ENCODE peak calls at places on chromosomes 16 and 17, in five cellular contexts. One of them, this sample, is unnamed.

GRCh38 chr16:86171329-86171728 is 272.4 kb downstream of the IRF8 start:
- DNase-seq in GM12878: no peak
- DNase-seq in K562: no peak
- DNase-seq in GM12891: no peak
- DNase-seq in HepG2: no peak
- DNase-seq in this sample: no peak

GRCh38 chr17:62981933-62982332 is 15.9 kb downstream of the TANC2 start:
- DNase-seq in GM12878: no peak
- DNase-seq in K562: no peak
- DNase-seq in GM12891: no peak
- DNase-seq in HepG2: no peak
- DNase-seq in this sample: no peak

GRCh38 chr17:81254955-81255717 is 16.0 kb downstream of the NDUFAF8 start:
- DNase-seq in GM12878: no peak
- DNase-seq in K562: peak
- DNase-seq in GM12891: no peak
- DNase-seq in HepG2: peak
- DNase-seq in this sample: no peak

GRCh38 chr17:81233811-81234505 is 4.9 kb downstream of the TEPSIN start:
- DNase-seq in GM12878: no peak
- DNase-seq in K562: no peak
- DNase-seq in GM12891: no peak
- DNase-seq in HepG2: no peak
- DNase-seq in this sample: no peak

GRCh38 chr16:56005958-56006357 is 130.8 kb upstream of the CES5A start:
- DNase-seq in GM12878: no peak
- DNase-seq in K562: no peak
- DNase-seq in GM12891: no peak
- DNase-seq in HepG2: no peak
- DNase-seq in this sample: no peak

GRCh38 chr16:50771366-50771765 is 29.5 kb downstream of the CYLD start:
- DNase-seq in GM12878: no peak
- DNase-seq in K562: no peak
- DNase-seq in GM12891: no peak
- DNase-seq in HepG2: no peak
- DNase-seq in this sample: no peak

GRCh38 chr16:3950343-3951193 is 70.1 kb upstream of the CREBBP start:
- DNase-seq in GM12878: no peak
- DNase-seq in K562: peak
- DNase-seq in GM12891: no peak
- DNase-seq in HepG2: no peak
- DNase-seq in this sample: no peak

GRCh38 chr17:44095647-44096496 is 25.3 kb downstream of the G6PC3 start:
- DNase-seq in GM12878: no peak
- DNase-seq in K562: peak
- DNase-seq in GM12891: no peak
- DNase-seq in HepG2: peak
- DNase-seq in this sample: no peak

GRCh38 chr17:80660527-80661198 is 116.0 kb downstream of the RPTOR start:
- DNase-seq in GM12878: no peak
- DNase-seq in K562: peak
- DNase-seq in GM12891: no peak
- DNase-seq in HepG2: no peak
- DNase-seq in this sample: no peak

GRCh38 chr17:78645421-78646295 is 68.5 kb upstream of the DNAH17 start:
- DNase-seq in GM12878: peak
- DNase-seq in K562: peak
- DNase-seq in GM12891: peak
- DNase-seq in HepG2: no peak
- DNase-seq in this sample: peak

GRCh38 chr17:50129946-50130777 is at the start of gene SAMD14:
- DNase-seq in GM12878: no peak
- DNase-seq in K562: peak
- DNase-seq in GM12891: peak
- DNase-seq in HepG2: no peak
- DNase-seq in this sample: peak

GRCh38 chr16:9348912-9349311 is 257.5 kb downstream of the HAPSTR1 start:
- DNase-seq in GM12878: no peak
- DNase-seq in K562: no peak
- DNase-seq in GM12891: no peak
- DNase-seq in HepG2: no peak
- DNase-seq in this sample: no peak

GRCh38 chr16:66049865-66050264 is 316.6 kb upstream of the CDH5 start:
- DNase-seq in GM12878: no peak
- DNase-seq in K562: no peak
- DNase-seq in GM12891: no peak
- DNase-seq in HepG2: no peak
- DNase-seq in this sample: no peak

GRCh38 chr16:5738586-5738985 is 641.0 kb upstream of the EEF2KMT start:
- DNase-seq in GM12878: no peak
- DNase-seq in K562: no peak
- DNase-seq in GM12891: no peak
- DNase-seq in HepG2: peak
- DNase-seq in this sample: no peak

GRCh38 chr17:21166599-21167265 is 40.0 kb downstream of the DHRS7B start:
- DNase-seq in GM12878: no peak
- DNase-seq in K562: no peak
- DNase-seq in GM12891: no peak
- DNase-seq in HepG2: no peak
- DNase-seq in this sample: no peak

GRCh38 chr17:34006126-34006525 is 249.0 kb upstream of the CCL2 start:
- DNase-seq in GM12878: no peak
- DNase-seq in K562: no peak
- DNase-seq in GM12891: no peak
- DNase-seq in HepG2: no peak
- DNase-seq in this sample: no peak

GRCh38 chr17:81429353-81429774 is 34.1 kb downstream of the BAHCC1 start:
- DNase-seq in GM12878: no peak
- DNase-seq in K562: no peak
- DNase-seq in GM12891: no peak
- DNase-seq in HepG2: no peak
- DNase-seq in this sample: no peak

GRCh38 chr17:76000016-76000754 is 470 bp upstream of the CDK3 start:
- DNase-seq in GM12878: no peak
- DNase-seq in K562: peak
- DNase-seq in GM12891: peak
- DNase-seq in HepG2: peak
- DNase-seq in this sample: peak

GRCh38 chr16:1502092-1503004 is 9.2 kb downstream of the TELO2 start:
- DNase-seq in GM12878: no peak
- DNase-seq in K562: no peak
- DNase-seq in GM12891: no peak
- DNase-seq in HepG2: no peak
- DNase-seq in this sample: no peak

GRCh38 chr16:71954699-71955195 is 45.5 kb downstream of the PKD1L3 start:
- DNase-seq in GM12878: no peak
- DNase-seq in K562: no peak
- DNase-seq in GM12891: no peak
- DNase-seq in HepG2: no peak
- DNase-seq in this sample: no peak

GRCh38 chr16:58684001-58684353 is 593 bp downstream of the SLC38A7 start:
- DNase-seq in GM12878: no peak
- DNase-seq in K562: peak
- DNase-seq in GM12891: no peak
- DNase-seq in HepG2: no peak
- DNase-seq in this sample: no peak

GRCh38 chr16:86797700-86798099 is 219.4 kb downstream of the FOXL1 start:
- DNase-seq in GM12878: no peak
- DNase-seq in K562: no peak
- DNase-seq in GM12891: no peak
- DNase-seq in HepG2: no peak
- DNase-seq in this sample: no peak

GRCh38 chr16:49181812-49182211 is 99.8 kb downstream of the CBLN1 start:
- DNase-seq in GM12878: no peak
- DNase-seq in K562: no peak
- DNase-seq in GM12891: no peak
- DNase-seq in HepG2: no peak
- DNase-seq in this sample: no peak

GRCh38 chr17:17151962-17152361 is 54.2 kb downstream of the PLD6 start:
- DNase-seq in GM12878: no peak
- DNase-seq in K562: no peak
- DNase-seq in GM12891: no peak
- DNase-seq in HepG2: no peak
- DNase-seq in this sample: no peak
- TF ChIP-seq POLR2AphosphoS5 in GM12878: no peak
- TF ChIP-seq POLR2AphosphoS5 in K562: no peak
- TF ChIP-seq POLR2AphosphoS5 in GM12891: no peak
- TF ChIP-seq POLR2AphosphoS5 in HepG2: no peak
- TF ChIP-seq POLR2AphosphoS5 in this sample: no peak

GRCh38 chr17:59846391-59847165 is 46.2 kb downstream of the TUBD1 start:
- DNase-seq in GM12878: peak
- DNase-seq in K562: no peak
- DNase-seq in GM12891: peak
- DNase-seq in HepG2: peak
- DNase-seq in this sample: no peak
- TF ChIP-seq TAF1 in GM12878: no peak
- TF ChIP-seq TAF1 in K562: no peak
- TF ChIP-seq TAF1 in GM12891: no peak
- TF ChIP-seq TAF1 in HepG2: peak
- TF ChIP-seq TAF1 in this sample: no peak

GRCh38 chr17:38896373-38896954 is 26.6 kb downstream of the LASP1 start:
- DNase-seq in GM12878: no peak
- DNase-seq in K562: no peak
- DNase-seq in GM12891: no peak
- DNase-seq in HepG2: no peak
- DNase-seq in this sample: no peak

GRCh38 chr17:38898291-38898679 is 27.1 kb upstream of the LASP1NB start:
- DNase-seq in GM12878: no peak
- DNase-seq in K562: no peak
- DNase-seq in GM12891: no peak
- DNase-seq in HepG2: no peak
- DNase-seq in this sample: no peak

GRCh38 chr17:38897176-38897575 is 27.3 kb downstream of the LASP1 start:
- DNase-seq in GM12878: no peak
- DNase-seq in K562: no peak
- DNase-seq in GM12891: no peak
- DNase-seq in HepG2: no peak
- DNase-seq in this sample: no peak

GRCh38 chr17:38897671-38898290 is 27.6 kb upstream of the LASP1NB start:
- DNase-seq in GM12878: no peak
- DNase-seq in K562: no peak
- DNase-seq in GM12891: no peak
- DNase-seq in HepG2: no peak
- DNase-seq in this sample: no peak

GRCh38 chr17:38898812-38899348 is 26.5 kb upstream of the LASP1NB start:
- DNase-seq in GM12878: peak
- DNase-seq in K562: peak
- DNase-seq in GM12891: peak
- DNase-seq in HepG2: no peak
- DNase-seq in this sample: peak
- TF ChIP-seq POLR2AphosphoS5 in GM12878: peak
- TF ChIP-seq POLR2AphosphoS5 in K562: no peak
- TF ChIP-seq POLR2AphosphoS5 in GM12891: no peak
- TF ChIP-seq POLR2AphosphoS5 in HepG2: no peak
- TF ChIP-seq POLR2AphosphoS5 in this sample: peak

GRCh38 chr17:9346296-9346926 is 229.2 kb downstream of the STX8 start:
- DNase-seq in GM12878: no peak
- DNase-seq in K562: no peak
- DNase-seq in GM12891: no peak
- DNase-seq in HepG2: no peak
- DNase-seq in this sample: no peak
- TF ChIP-seq TAF1 in GM12878: no peak
- TF ChIP-seq TAF1 in K562: no peak
- TF ChIP-seq TAF1 in GM12891: no peak
- TF ChIP-seq TAF1 in HepG2: no peak
- TF ChIP-seq TAF1 in this sample: no peak

GRCh38 chr16:85056211-85056748 is 28.7 kb downstream of the KIAA0513 start:
- DNase-seq in GM12878: no peak
- DNase-seq in K562: peak
- DNase-seq in GM12891: no peak
- DNase-seq in HepG2: peak
- DNase-seq in this sample: no peak

GRCh38 chr16:85054948-85055502 is 27.4 kb downstream of the KIAA0513 start:
- DNase-seq in GM12878: no peak
- DNase-seq in K562: no peak
- DNase-seq in GM12891: no peak
- DNase-seq in HepG2: no peak
- DNase-seq in this sample: no peak

GRCh38 chr16:85057212-85057889 is 29.8 kb downstream of the KIAA0513 start:
- DNase-seq in GM12878: no peak
- DNase-seq in K562: peak
- DNase-seq in GM12891: no peak
- DNase-seq in HepG2: peak
- DNase-seq in this sample: no peak

GRCh38 chr16:85057948-85058347 is 30.4 kb downstream of the KIAA0513 start:
- DNase-seq in GM12878: peak
- DNase-seq in K562: no peak
- DNase-seq in GM12891: peak
- DNase-seq in HepG2: no peak
- DNase-seq in this sample: no peak

DNA sequence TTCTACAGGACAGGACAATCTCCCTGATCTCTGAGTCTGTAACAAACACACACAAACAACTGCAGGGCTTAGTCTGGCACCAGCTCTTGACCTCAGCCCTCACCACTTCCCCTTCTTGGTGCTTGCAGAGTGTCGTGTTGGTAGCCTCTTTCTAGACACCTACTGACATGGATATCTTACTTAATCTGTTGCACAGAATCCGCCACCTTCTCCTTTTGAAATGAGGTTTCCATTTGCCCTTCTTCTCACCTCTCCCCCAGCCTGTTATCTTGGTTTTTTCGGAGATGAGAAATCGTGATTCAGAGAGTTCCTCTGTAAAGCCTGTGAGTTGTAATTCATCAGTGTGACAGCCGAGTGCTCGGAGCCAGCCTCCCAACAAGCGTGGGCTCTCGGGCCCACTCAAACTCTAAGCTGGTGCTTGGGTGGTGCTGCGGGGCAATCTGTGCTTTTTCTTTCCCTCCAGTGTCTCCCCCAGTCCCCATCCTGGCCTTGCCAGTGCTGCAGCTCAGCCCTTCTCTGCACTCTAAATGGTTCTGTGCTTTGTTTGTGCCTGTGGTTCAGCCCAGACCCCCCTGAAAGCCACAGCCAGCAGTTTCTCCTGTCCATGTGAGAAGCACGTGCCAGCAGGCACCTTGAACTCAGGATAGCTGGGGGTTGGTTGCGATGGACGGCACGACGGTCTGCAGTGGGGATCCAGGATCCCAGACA is 28.1 kb downstream of the KIAA0513 start:
- DNase-seq in GM12878: peak
- DNase-seq in K562: peak
- DNase-seq in GM12891: peak
- DNase-seq in HepG2: peak
- DNase-seq in this sample: no peak
- TF ChIP-seq POLR2AphosphoS5 in GM12878: peak
- TF ChIP-seq POLR2AphosphoS5 in K562: no peak
- TF ChIP-seq POLR2AphosphoS5 in GM12891: peak
- TF ChIP-seq POLR2AphosphoS5 in HepG2: no peak
- TF ChIP-seq POLR2AphosphoS5 in this sample: no peak

This sample was measured in GM12892.